ENCODE peak calls at places on chromosomes 2 and 18, in five cellular contexts. W is fibroblast of the conjunctiva, S is SK-N-DZ, K is psoas muscle, Q is activated T-cell treated with anti-CD3 and anti-CD28 coated beads for 1 hour. A is an unnamed sample.

GRCh38 chr2:121777699-121778058 is 22.2 kb downstream of the TSN start:
- DNase-seq in W (no peak), S (no peak), K (no peak), Q (no peak), A (peak)

GRCh38 chr2:20606198-20606597 is 44.7 kb downstream of the HS1BP3 start:
- DNase-seq in W (no peak), S (no peak), K (no peak), Q (no peak), A (no peak)

GRCh38 chr2:6893876-6894482 is 16.4 kb downstream of the RSAD2 start:
- DNase-seq in W (no peak), S (no peak), K (no peak), Q (no peak), A (no peak)

GRCh38 chr2:109679627-109680026 is 65.5 kb downstream of the SOWAHC start:
- DNase-seq in W (no peak), S (no peak), K (no peak), Q (no peak), A (peak)

GRCh38 chr18:54636217-54636616 is 45.2 kb downstream of the DYNAP start:
- DNase-seq in W (no peak), S (no peak), K (no peak), Q (no peak), A (no peak)

GRCh38 chr18:63994783-63995399 is 25.0 kb downstream of the SERPINB8 start:
- DNase-seq in W (peak), S (peak), K (no peak), Q (peak), A (peak)

GRCh38 chr2:200786423-200786822 is 25.3 kb upstream of the BZW1 start:
- DNase-seq in W (no peak), S (no peak), K (no peak), Q (no peak), A (peak)

GRCh38 chr2:102072741-102073140 is 69.8 kb upstream of the IL1R1 start:
- DNase-seq in W (no peak), S (no peak), K (no peak), Q (no peak), A (peak)

GRCh38 chr2:223123859-223124610 is 72.0 kb downstream of the KCNE4 start:
- DNase-seq in W (no peak), S (no peak), K (no peak), Q (no peak), A (peak)

A was measured in adipocyte.